ENCODE peak calls at places on chromosomes 4 and X, in eight cellular contexts. I is M059J, Z is endothelial cell, T is left ventricle myocardium inferior, R is A172, J is neural crest cell, M is cerebellar cortex, L is T-cell. H is an unnamed sample.

GRCh38 chrX:47854474-47854873 is 17.8 kb downstream of the ZNF81 start:
- DNase-seq in I (peak), Z (peak), T (peak), R (no peak), J (peak), M (peak), L (no peak), H (no peak)

GRCh38 chr4:22474636-22475310 is 41.1 kb downstream of the ADGRA3 start:
- DNase-seq in I (peak), Z (no peak), T (no peak), R (peak), J (no peak), M (no peak), L (no peak), H (no peak)

GRCh38 chr4:151668687-151669402 is 92.0 kb downstream of the GATB start:
- DNase-seq in I (no peak), Z (no peak), T (no peak), R (no peak), J (no peak), M (peak), L (no peak), H (no peak)

GRCh38 chrX:149569770-149570169 is 17.5 kb downstream of the MAGEA9B start:
- DNase-seq in I (no peak), Z (no peak), T (no peak), R (no peak), J (no peak), M (no peak), L (no peak), H (peak)

GRCh38 chrX:8820910-8821527 is 19.8 kb upstream of the FAM9A start:
- DNase-seq in I (peak), Z (peak), T (no peak), R (no peak), J (no peak), M (no peak), L (no peak), H (peak)

GRCh38 chr4:185307136-185307950 is 88.4 kb downstream of the LRP2BP start:
- DNase-seq in I (peak), Z (no peak), T (no peak), R (peak), J (no peak), M (no peak), L (no peak), H (no peak)

GRCh38 chr4:113644398-113644797 is 117.1 kb downstream of the CAMK2D start:
- DNase-seq in I (no peak), Z (no peak), T (no peak), R (no peak), J (no peak), M (no peak), L (no peak), H (no peak)

GRCh38 chr4:171639540-171639939 is 173.7 kb upstream of the GALNTL6 start:
- DNase-seq in I (no peak), Z (no peak), T (no peak), R (peak), J (no peak), M (no peak), L (no peak), H (no peak)

GRCh38 chr4:180827193-180827592 is 1416.0 kb upstream of the TENM3 start:
- DNase-seq in I (peak), Z (no peak), T (no peak), R (peak), J (no peak), M (peak), L (no peak), H (peak)